ENCODE peak calls at places on chromosomes 12 and 14, in five cellular contexts. A is CD4-positive, CD25-positive, alpha-beta regulatory T cell; I is nephron progenitor cell; Q is endothelial cell; Y is right cardiac atrium. U is an unnamed sample.

GRCh38 chr14:104680056-104680805 is 9.2 kb upstream of the INF2 start:
- DNase-seq in A (no peak), I (no peak), Q (no peak), Y (peak), U (no peak)

GRCh38 chr14:75334191-75335051 is 55.8 kb downstream of the FOS start:
- DNase-seq in A (peak), I (no peak), Q (no peak), Y (peak), U (peak)

GRCh38 chr12:48002179-48002601 is 2.1 kb downstream of the COL2A1 start:
- DNase-seq in A (no peak), I (peak), Q (no peak), Y (no peak), U (peak)

GRCh38 chr12:65655074-65655493 is 169.2 kb upstream of the HMGA2 start:
- DNase-seq in A (no peak), I (no peak), Q (no peak), Y (no peak), U (no peak)

GRCh38 chr12:102917026-102917787 is at the start of gene PAH:
- DNase-seq in A (peak), I (peak), Q (no peak), Y (peak), U (no peak)

GRCh38 chr14:76763362-76764041 is 2.2 kb downstream of the VASH1 start:
- DNase-seq in A (no peak), I (no peak), Q (no peak), Y (no peak), U (no peak)

GRCh38 chr14:104715416-104715815 is 8.6 kb upstream of the ADSS1 start:
- DNase-seq in A (no peak), I (no peak), Q (no peak), Y (no peak), U (no peak)

GRCh38 chr14:89004195-89004594 is 179.7 kb downstream of the TTC8 start:
- DNase-seq in A (no peak), I (no peak), Q (no peak), Y (no peak), U (no peak)

GRCh38 chr14:53249059-53249458 is 95.9 kb upstream of the DDHD1 start:
- DNase-seq in A (no peak), I (no peak), Q (no peak), Y (no peak), U (no peak)

GRCh38 chr12:68106160-68106559 is 53.4 kb downstream of the IFNG start:
- DNase-seq in A (no peak), I (no peak), Q (no peak), Y (no peak), U (no peak)

GRCh38 chr12:52258335-52258901 is 16.0 kb upstream of the KRT86 start:
- DNase-seq in A (no peak), I (peak), Q (peak), Y (peak), U (peak)

GRCh38 chr14:102234331-102235264 is 70.4 kb downstream of the MOK start:
- DNase-seq in A (no peak), I (no peak), Q (no peak), Y (no peak), U (peak)

GRCh38 chr12:59393506-59393905 is 202.3 kb upstream of the SLC16A7 start:
- DNase-seq in A (no peak), I (no peak), Q (no peak), Y (no peak), U (no peak)

GRCh38 chr14:22095845-22096510 is 422.4 kb upstream of the OR4E1 start:
- DNase-seq in A (no peak), I (no peak), Q (no peak), Y (no peak), U (no peak)

GRCh38 chr14:92317511-92317910 is 5.5 kb upstream of the SLC24A4 start:
- DNase-seq in A (no peak), I (no peak), Q (no peak), Y (no peak), U (peak)

GRCh38 chr12:108328420-108328819 is 10.7 kb downstream of the CMKLR1 start:
- DNase-seq in A (no peak), I (no peak), Q (no peak), Y (no peak), U (peak)

GRCh38 chr12:14567311-14568195 is at the start of gene PLBD1:
- DNase-seq in A (no peak), I (peak), Q (peak), Y (peak), U (peak)

GRCh38 chr14:70641548-70642312 is at the start of gene TTC9:
- DNase-seq in A (no peak), I (peak), Q (peak), Y (peak), U (no peak)

GRCh38 chr12:99709619-99710018 is 62.1 kb downstream of the GARIN6 start:
- DNase-seq in A (no peak), I (no peak), Q (no peak), Y (no peak), U (no peak)

GRCh38 chr14:100610511-100611217 is 23.4 kb upstream of the BEGAIN start:
- DNase-seq in A (no peak), I (no peak), Q (no peak), Y (no peak), U (peak)

GRCh38 chr12:96766232-96766631 is 140.8 kb upstream of the NEDD1 start:
- DNase-seq in A (no peak), I (no peak), Q (no peak), Y (no peak), U (no peak)

GRCh38 chr12:46401703-46402102 is 29.1 kb upstream of the SLC38A2 start:
- DNase-seq in A (no peak), I (no peak), Q (no peak), Y (peak), U (peak)

GRCh38 chr12:76719171-76719631 is 44.7 kb upstream of the ZDHHC17 start:
- DNase-seq in A (no peak), I (no peak), Q (no peak), Y (no peak), U (no peak)

GRCh38 chr12:209851-210250 is 4.1 kb downstream of the SLC6A12 start:
- DNase-seq in A (no peak), I (no peak), Q (no peak), Y (no peak), U (no peak)

U was measured in posterior vena cava.